ENCODE peak calls at places on chromosomes 11 and 22, in five cellular contexts. N is breast epithelium; G is CD8-positive, alpha-beta T cell; Q is cardiac muscle cell; E is heart left ventricle. V is an unnamed sample.

GRCh38 chr22:37518509-37519267 is 527 bp downstream of the CARD10 start:
- DNase-seq in G (no peak), Q (peak), E (no peak), N (no peak), V (no peak)

GRCh38 chr11:10387209-10388083 is 67.6 kb upstream of the AMPD3 start:
- DNase-seq in G (no peak), N (no peak), E (peak), Q (no peak), V (no peak)

GRCh38 chr11:118845369-118845768 is 38.3 kb upstream of the CXCR5 start:
- DNase-seq in E (no peak), Q (no peak), N (no peak), G (no peak), V (no peak)

GRCh38 chr11:6640985-6641701 is 14.5 kb downstream of the DCHS1 start:
- DNase-seq in G (no peak), Q (no peak), N (no peak), E (no peak), V (no peak)

GRCh38 chr22:44740307-44740706 is 12.1 kb upstream of the ARHGAP8 start:
- DNase-seq in N (no peak), Q (no peak), G (no peak), E (no peak), V (no peak)

GRCh38 chr11:623999-624704 is 603 bp downstream of the CDHR5 start:
- DNase-seq in Q (no peak), E (no peak), N (no peak), G (no peak), V (no peak)

GRCh38 chr11:27084407-27084985 is 43.9 kb downstream of the BBOX1 start:
- DNase-seq in N (no peak), Q (peak), G (no peak), E (no peak), V (no peak)

GRCh38 chr11:28703371-28703770 is 595.2 kb downstream of the METTL15 start:
- DNase-seq in E (no peak), G (no peak), N (no peak), Q (no peak), V (no peak)

GRCh38 chr11:10365045-10365444 is 60.2 kb downstream of the ADM start:
- DNase-seq in G (no peak), Q (no peak), E (no peak), N (no peak), V (no peak)

GRCh38 chr11:68750197-68750987 is 928 bp downstream of the TESMIN start:
- DNase-seq in E (no peak), G (peak), N (no peak), Q (no peak), V (peak)

GRCh38 chr22:40676644-40677043 is 2.6 kb upstream of the MCHR1 start:
- DNase-seq in G (no peak), E (no peak), Q (no peak), N (no peak), V (no peak)

GRCh38 chr22:37657590-37658132 is 862 bp upstream of the PDXP start:
- DNase-seq in N (no peak), G (no peak), Q (peak), E (no peak), V (no peak)

GRCh38 chr11:111719379-111719778 is 46.8 kb downstream of the PPP2R1B start:
- DNase-seq in E (no peak), N (no peak), G (no peak), Q (no peak), V (no peak)

GRCh38 chr22:47472636-47473035 is 710.2 kb downstream of the TBC1D22A start:
- DNase-seq in G (no peak), E (no peak), Q (no peak), N (no peak), V (no peak)
- TF ChIP-seq CTCF in G (no peak), E (no peak), Q (no peak), N (no peak), V (no peak)

GRCh38 chr11:76787271-76787670 is 4.1 kb downstream of the TSKU start:
- DNase-seq in Q (no peak), N (peak), G (no peak), E (no peak), V (no peak)

GRCh38 chr11:76790251-76790650 is 7.1 kb downstream of the TSKU start:
- DNase-seq in E (peak), N (peak), G (no peak), Q (no peak), V (no peak)

GRCh38 chr11:76787911-76788596 is 4.9 kb downstream of the TSKU start:
- DNase-seq in Q (no peak), G (no peak), N (peak), E (no peak), V (no peak)

GRCh38 chr11:76789443-76789719 is 6.2 kb downstream of the TSKU start:
- DNase-seq in Q (no peak), G (no peak), E (peak), N (no peak), V (no peak)

DNA sequence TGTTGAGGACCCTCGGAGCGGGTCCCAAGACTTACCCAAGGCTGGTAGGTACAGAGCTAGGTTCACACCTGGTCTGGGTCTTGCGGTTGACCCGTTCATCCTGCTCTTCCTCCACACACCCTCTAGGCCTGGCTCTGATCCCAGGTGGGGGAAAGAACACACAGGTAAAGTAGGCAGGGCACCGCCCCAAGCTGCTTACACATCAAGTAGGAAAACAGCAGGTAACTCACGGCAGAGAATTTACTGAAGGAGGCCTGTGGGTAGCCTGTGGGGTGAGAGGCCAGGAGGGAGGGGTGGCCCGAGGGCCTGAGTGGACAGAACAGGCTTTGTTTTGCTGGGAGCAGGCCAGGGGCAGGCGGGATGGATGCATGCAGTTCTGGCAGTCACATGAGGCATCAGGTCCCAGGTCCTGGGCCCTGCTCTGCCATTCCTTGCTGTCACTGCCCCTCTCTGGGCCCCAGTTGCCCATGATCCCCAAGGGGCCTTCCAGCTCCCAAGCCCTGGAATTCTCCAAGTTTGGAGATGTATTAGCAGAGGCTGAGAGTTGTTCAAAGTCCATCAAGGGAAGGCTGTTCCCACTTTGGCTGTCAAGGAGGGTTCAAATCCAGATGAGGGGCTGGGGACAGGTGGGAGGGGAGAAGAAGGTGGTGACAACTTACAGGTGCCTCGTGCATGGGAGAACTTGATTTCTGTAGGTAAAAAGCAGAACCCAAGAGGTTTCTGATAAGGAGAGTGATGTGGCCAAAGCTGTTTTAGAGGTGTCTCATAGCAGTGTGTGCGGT is 5.7 kb downstream of the TSKU start:
- DNase-seq in N (peak), G (no peak), E (peak), Q (no peak), V (no peak)
- H3K27ac ChIP-seq in N (peak), G (no peak), E (no peak), Q (no peak), V (no peak)

GRCh38 chr22:36497910-36498669 is 8.8 kb downstream of the FOXRED2 start:
- DNase-seq in E (no peak), Q (no peak), N (no peak), G (no peak), V (no peak)
- TF ChIP-seq CTCF in E (no peak), Q (no peak), N (no peak), G (no peak), V (no peak)

GRCh38 chr22:36449776-36450175 is 31.7 kb downstream of the TXN2 start:
- DNase-seq in G (no peak), N (no peak), Q (no peak), E (no peak), V (no peak)
- H3K27ac ChIP-seq in G (no peak), N (peak), Q (no peak), E (peak), V (no peak)

GRCh38 chr22:50190182-50190951 is 4.7 kb downstream of the TRABD start:
- DNase-seq in G (peak), E (peak), Q (peak), N (peak), V (peak)
- TF ChIP-seq CTCF in G (peak), E (peak), Q (peak), N (peak), V (peak)

GRCh38 chr11:131980878-131981668 is 610.7 kb downstream of the NTM start:
- DNase-seq in G (no peak), E (no peak), Q (no peak), N (no peak), V (no peak)
- H3K27ac ChIP-seq in G (no peak), E (no peak), Q (no peak), N (no peak), V (no peak)

GRCh38 chr22:41688365-41689211 is at the start of gene SNU13:
- DNase-seq in E (peak), N (peak), Q (peak), G (peak), V (peak)
- TF ChIP-seq CTCF in E (peak), N (peak), Q (no peak), G (no peak), V (no peak)

GRCh38 chr11:67437082-67437821 is at the start of gene PTPRCAP:
- DNase-seq in Q (no peak), N (no peak), E (no peak), G (peak), V (peak)

GRCh38 chr11:67436459-67437081 is 912 bp downstream of the PTPRCAP start:
- DNase-seq in Q (no peak), G (peak), E (no peak), N (no peak), V (peak)

GRCh38 chr11:67439321-67440228 is 2.1 kb upstream of the PTPRCAP start:
- DNase-seq in E (no peak), Q (no peak), G (peak), N (no peak), V (peak)

GRCh38 chr11:67440229-67441081 is 2.8 kb downstream of the CORO1B start:
- DNase-seq in Q (no peak), N (no peak), G (no peak), E (no peak), V (no peak)

DNA sequence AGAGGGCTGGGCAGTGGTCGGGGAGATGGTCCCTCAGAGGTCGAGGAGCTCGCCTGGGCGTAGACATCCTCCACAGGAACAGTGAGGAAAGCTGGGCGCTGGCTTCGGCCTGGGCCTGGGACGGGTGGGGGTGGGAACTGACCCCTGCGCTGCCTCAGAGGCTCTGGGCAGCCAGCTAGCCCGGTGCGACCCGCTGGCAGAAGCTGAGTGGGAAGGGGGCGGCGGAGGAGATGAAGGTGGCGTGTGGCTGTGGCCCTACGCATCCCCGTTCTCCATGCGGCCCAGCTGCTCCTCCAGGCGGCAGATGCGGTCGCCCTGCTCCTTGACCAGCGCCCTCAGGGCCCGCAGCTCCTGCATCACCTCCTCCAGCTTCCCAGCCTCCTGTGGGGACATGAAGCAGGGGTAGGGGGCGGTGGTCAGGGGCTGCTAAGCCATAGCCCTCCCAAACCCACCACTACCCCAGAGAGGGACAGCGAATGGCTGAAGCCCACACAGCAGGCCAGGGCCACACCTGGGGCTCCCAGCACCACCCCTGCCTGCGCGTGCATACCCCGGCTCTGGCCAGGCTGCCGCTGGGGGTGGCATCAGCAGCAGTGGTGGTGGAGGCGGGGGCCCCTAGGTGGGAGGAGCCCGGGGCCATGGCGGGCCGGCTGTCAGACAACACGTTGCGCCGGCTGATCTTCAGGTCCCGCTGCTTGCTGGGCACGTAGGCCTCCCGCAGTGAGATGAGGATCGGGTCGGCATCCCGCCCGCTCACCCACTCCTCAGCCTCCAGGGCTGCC is 830 bp upstream of the PTPRCAP start:
- DNase-seq in E (no peak), Q (no peak), N (no peak), G (peak), V (peak)
- H3K27ac ChIP-seq in E (peak), Q (peak), N (peak), G (peak), V (peak)

DNA sequence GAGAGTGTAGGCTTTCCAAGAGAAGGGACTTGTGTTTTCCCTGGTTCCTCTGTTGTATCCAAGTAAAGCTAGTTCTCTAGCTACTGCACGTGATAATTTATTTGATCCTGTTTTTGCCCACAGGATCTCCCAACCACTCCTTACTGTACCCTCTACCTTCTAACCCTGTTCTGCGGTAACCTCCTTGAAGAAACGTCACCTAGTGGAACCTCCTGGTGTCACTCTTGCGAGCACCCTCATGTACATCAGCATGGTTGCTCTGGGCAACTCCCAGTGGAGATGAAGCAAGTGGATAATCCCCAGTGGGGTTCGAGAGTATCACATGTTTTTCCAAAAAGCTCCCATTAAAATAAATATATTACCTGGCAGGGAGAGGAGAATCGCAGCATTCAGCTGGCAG is 108.9 kb upstream of the CLMP start:
- DNase-seq in Q (no peak), N (no peak), G (no peak), E (no peak), V (no peak)
- TF ChIP-seq CTCF in Q (no peak), N (no peak), G (no peak), E (no peak), V (no peak)

DNA sequence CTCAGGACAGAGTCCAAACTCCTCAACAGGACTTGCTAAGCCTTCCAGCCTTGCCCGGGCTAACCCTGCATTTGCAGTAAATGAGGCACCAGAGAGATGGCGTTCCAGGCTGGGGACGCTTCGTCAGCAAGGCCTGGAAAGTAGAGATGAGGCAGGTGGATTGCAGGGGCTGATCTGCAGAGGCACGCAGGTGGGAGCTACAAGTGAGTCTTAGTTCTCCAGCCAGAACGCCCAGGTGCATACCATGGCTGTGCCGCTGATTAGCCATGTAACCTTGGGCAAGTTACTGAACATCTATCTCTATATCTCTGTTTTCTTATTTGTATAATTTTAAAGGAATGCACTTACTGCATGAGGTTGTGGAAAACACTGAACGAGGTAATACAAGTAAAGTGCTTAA is 52.7 kb upstream of the BARX2 start:
- DNase-seq in G (no peak), N (no peak), Q (no peak), E (no peak), V (no peak)
- H3K27ac ChIP-seq in G (no peak), N (peak), Q (no peak), E (no peak), V (no peak)

V was measured in CD4-positive, alpha-beta T cell.